ENCODE peak calls at places on chromosomes 11 and 22, in seven cellular contexts. H is astrocyte; L is mucosa of descending colon; F is Caco-2; I is RWPE1; R is cardiac fibroblast; S is activated CD8-positive, alpha-beta T cell treated with anti-CD3 and anti-CD28 coated beads for 36 hours. P is an unnamed sample.

GRCh38 chr22:50730013-50730891 is 7.8 kb upstream of the ACR start:
- DNase-seq in H (no peak), L (no peak), F (peak; percentile 29), I (no peak), R (no peak), S (no peak), P (peak; percentile 39)

GRCh38 chr22:38397189-38398097 is 57.6 kb downstream of the KCNJ4 start:
- DNase-seq in H (no peak), L (peak; percentile 78), F (no peak), I (peak; percentile 17), R (peak; percentile 23), S (no peak), P (no peak)

GRCh38 chr22:46844606-46845210 is 82.3 kb downstream of the TBC1D22A start:
- DNase-seq in H (no peak), L (no peak), F (no peak), I (no peak), R (no peak), S (no peak), P (no peak)

GRCh38 chr22:22856885-22857606 is 30.6 kb upstream of the IGLL5 start:
- DNase-seq in H (no peak), L (no peak), F (no peak), I (no peak), R (no peak), S (no peak), P (no peak)

GRCh38 chr11:116731821-116732739 is 40.7 kb downstream of the BUD13 start:
- DNase-seq in H (no peak), L (no peak), F (peak; percentile 36), I (no peak), R (no peak), S (no peak), P (no peak)

GRCh38 chr11:124732230-124732629 is 7.5 kb upstream of the NRGN start:
- DNase-seq in H (no peak), L (no peak), F (no peak), I (no peak), R (no peak), S (no peak), P (no peak)

GRCh38 chr11:106464728-106465127 is 387.3 kb downstream of the AASDHPPT start:
- DNase-seq in H (no peak), L (no peak), F (no peak), I (no peak), R (no peak), S (no peak), P (no peak)

GRCh38 chr11:30936476-30936875 is 350.3 kb upstream of the MPPED2 start:
- DNase-seq in H (peak; percentile 57), L (no peak), F (no peak), I (no peak), R (peak; percentile 16), S (no peak), P (no peak)

GRCh38 chr11:60699282-60699681 is at the start of gene MS4A8:
- DNase-seq in H (no peak), L (no peak), F (no peak), I (no peak), R (no peak), S (no peak), P (no peak)

GRCh38 chr11:15761235-15761634 is 595.1 kb downstream of the SOX6 start:
- DNase-seq in H (no peak), L (no peak), F (no peak), I (no peak), R (no peak), S (no peak), P (no peak)

GRCh38 chr11:88354909-88355308 is 17.4 kb upstream of the CTSC start:
- DNase-seq in H (no peak), L (no peak), F (no peak), I (no peak), R (no peak), S (no peak), P (no peak)

GRCh38 chr22:26608129-26608528 is 9.7 kb downstream of the CRYBB1 start:
- DNase-seq in H (peak; percentile 43), L (no peak), F (no peak), I (no peak), R (no peak), S (no peak), P (no peak)
- TF ChIP-seq CTCF in H (no peak), L (no peak), F (no peak), I (no peak), R (no peak), S (no peak), P (no peak)

DNA sequence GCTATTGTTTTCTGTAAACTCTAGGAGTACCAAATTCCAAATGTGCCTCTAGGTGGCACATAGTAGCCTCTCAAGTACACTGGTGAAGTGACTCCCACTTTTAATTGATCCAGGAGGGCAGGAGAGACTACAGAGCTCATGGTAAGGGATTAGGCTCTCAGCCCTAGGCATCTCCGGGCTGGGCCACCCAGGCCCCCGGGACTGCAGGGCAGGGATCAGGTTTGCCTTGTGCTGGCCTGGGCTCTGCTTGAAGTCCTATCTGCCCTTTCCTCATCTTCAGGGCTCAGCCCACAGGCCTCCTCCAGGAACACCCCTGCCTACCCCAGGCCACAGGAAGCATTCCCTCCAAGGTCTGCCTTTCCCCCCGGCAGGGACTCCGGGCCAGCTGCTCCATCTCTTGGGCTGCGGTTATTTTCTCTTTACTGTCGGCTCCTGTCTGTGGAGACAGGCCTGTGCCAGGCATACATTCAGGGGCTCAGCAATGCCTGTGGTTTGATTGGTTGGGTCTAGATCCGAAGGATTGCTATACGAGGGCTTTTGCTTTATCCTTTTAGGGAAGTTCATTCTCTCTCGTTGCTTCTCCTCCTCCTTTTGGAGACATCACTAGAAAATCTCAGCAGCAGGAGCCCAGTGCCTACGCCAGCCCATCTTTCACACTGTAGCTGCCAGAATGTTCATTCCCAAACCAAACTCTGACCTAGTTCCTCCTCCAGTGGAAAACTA is 32.8 kb downstream of the PARVA start:
- DNase-seq in H (peak; percentile 62), L (no peak), F (no peak), I (no peak), R (peak; percentile 57), S (no peak), P (no peak)
- TF ChIP-seq CTCF in H (no peak), L (no peak), F (no peak), I (no peak), R (peak; percentile 25), S (no peak), P (no peak)

GRCh38 chr11:70503878-70504240 is 105.5 kb downstream of the CTTN start:
- DNase-seq in H (no peak), L (peak; percentile 40), F (no peak), I (no peak), R (no peak), S (no peak), P (no peak)
- TF ChIP-seq CTCF in H (no peak), L (no peak), F (peak; percentile 57), I (no peak), R (no peak), S (no peak), P (no peak)

GRCh38 chr11:46075928-46076327 is 45.3 kb downstream of the PHF21A start:
- DNase-seq in H (no peak), L (no peak), F (no peak), I (no peak), R (no peak), S (no peak), P (no peak)
- TF ChIP-seq CTCF in H (no peak), L (no peak), F (peak; percentile 26), I (no peak), R (peak; percentile 35), S (no peak), P (no peak)

GRCh38 chr11:393219-394033 is 583 bp upstream of the PKP3 start:
- DNase-seq in H (peak; percentile 57), L (peak; percentile 75), F (peak; percentile 88), I (peak; percentile 98), R (peak; percentile 79), S (peak; percentile 45), P (no peak)

GRCh38 chr11:394858-395655 is 1.0 kb downstream of the PKP3 start:
- DNase-seq in H (no peak), L (peak; percentile 50), F (no peak), I (no peak), R (no peak), S (no peak), P (no peak)

GRCh38 chr11:395866-396265 is 1.9 kb downstream of the PKP3 start:
- DNase-seq in H (no peak), L (peak; percentile 63), F (no peak), I (no peak), R (no peak), S (no peak), P (no peak)

GRCh38 chr11:392102-392777 is 1.8 kb upstream of the PKP3 start:
- DNase-seq in H (no peak), L (peak; percentile 53), F (no peak), I (no peak), R (no peak), S (no peak), P (no peak)

DNA sequence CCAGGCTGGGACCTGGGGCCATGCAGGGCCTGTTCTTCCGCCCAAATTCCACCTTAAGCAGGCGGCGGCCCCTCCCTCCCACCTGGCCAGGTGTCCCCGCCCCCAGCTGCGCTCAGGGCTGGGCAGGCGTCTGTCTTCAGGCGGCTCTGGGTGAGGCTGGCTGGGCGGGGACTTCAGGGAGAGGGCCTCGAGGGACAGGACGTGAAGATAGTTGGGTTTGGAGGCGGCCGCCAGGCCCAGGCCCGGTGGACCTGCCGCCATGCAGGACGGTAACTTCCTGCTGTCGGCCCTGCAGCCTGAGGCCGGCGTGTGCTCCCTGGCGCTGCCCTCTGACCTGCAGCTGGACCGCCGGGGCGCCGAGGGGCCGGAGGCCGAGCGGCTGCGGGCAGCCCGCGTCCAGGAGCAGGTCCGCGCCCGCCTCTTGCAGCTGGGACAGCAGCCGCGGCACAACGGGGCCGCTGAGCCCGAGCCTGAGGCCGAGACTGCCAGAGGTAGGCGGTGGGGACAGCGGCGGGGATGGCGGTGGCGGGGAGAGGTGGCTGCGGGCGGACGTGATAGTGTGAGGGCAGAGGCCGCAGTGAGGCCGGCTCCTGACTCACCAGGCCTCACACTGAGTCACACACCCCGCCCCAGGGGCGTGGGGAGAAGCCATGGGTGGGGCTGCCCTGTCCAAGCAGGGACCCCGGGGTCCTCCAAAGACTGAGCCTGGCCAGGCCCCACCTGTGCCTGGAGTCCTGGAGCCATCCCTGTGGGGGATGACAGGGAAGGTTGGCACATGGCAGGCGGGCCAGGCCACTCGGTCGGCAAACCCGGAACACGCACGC is at the start of gene PKP3:
- DNase-seq in H (peak; percentile 45), L (peak; percentile 95), F (peak; percentile 97), I (peak; percentile 91), R (peak; percentile 71), S (no peak), P (no peak)
- TF ChIP-seq CTCF in H (no peak), L (no peak), F (no peak), I (no peak), R (no peak), S (no peak), P (no peak)

DNA sequence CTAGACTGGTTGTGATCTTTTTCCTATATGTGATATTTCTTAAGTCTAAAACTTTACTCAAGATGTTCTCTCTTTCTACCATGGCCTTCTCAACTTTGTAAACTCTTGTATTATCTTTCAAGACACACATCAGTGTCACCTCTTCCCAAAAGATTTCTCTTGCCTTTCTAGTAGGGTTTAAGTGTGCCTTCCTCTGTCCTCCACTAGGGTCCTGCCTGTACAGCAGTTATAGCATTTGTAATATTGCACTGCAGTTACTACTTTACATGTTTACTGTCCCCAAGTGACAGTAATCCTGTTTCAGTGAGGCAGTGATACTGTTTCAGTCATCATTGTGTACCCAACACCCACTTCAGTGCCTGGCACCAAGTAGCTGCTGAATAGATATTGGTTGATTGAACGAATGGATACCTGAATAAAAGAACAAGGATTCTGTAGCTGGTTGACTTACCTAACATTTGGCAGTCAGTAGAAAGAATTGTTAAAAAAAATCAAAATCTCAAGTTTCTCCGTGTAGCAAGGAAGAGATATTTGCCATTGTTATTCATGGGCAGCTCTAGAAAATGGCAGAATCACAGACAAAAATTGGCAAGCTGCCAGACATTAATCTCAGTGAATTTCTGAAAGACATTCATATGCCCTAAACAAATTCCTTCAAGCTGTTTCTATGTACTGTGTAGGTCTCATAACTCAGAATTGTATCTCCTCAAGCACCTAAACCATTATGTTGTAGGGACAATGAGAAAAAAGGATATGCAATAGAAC is 79.4 kb downstream of the RBMXL2 start:
- DNase-seq in H (no peak), L (no peak), F (no peak), I (no peak), R (no peak), S (no peak), P (no peak)
- TF ChIP-seq CTCF in H (no peak), L (no peak), F (no peak), I (no peak), R (peak; percentile 1), S (no peak), P (no peak)

P was measured in mesothelial cell of epicardium.